ENCODE peak calls at places on chromosome 12, in four cellular contexts. V, P, J and X are unnamed samples. For H3K4me1, the result is how much of the 10 kb centered on the place peaks cover.

GRCh38 chr12:80849367-80849766 is 88.4 kb downstream of the LIN7A start:
- DNase-seq in V (no peak), P (no peak), J (no peak), X (no peak)

GRCh38 chr12:61916856-61917255 is 343.3 kb upstream of the USP15 start:
- DNase-seq in V (no peak), P (no peak), J (no peak), X (no peak)

GRCh38 chr12:51533799-51534198 is 57.2 kb upstream of the SCN8A start:
- DNase-seq in V (no peak), P (no peak), J (no peak), X (no peak)

GRCh38 chr12:110010853-110011835 is 11.9 kb downstream of the ANKRD13A start:
- DNase-seq in V (no peak), P (no peak), J (no peak), X (no peak)

GRCh38 chr12:129009833-129010232 is 156.6 kb downstream of the GLT1D1 start:
- DNase-seq in V (no peak), P (no peak), J (no peak), X (no peak)

GRCh38 chr12:74646831-74647230 is 109.2 kb downstream of the ATXN7L3B start:
- DNase-seq in V (no peak), P (no peak), J (no peak), X (no peak)

GRCh38 chr12:65330341-65330740 is 51.9 kb downstream of the MSRB3 start:
- DNase-seq in V (no peak), P (no peak), J (no peak), X (no peak)

GRCh38 chr12:72273499-72273837 is 1.3 kb downstream of the TRHDE start:
- DNase-seq in V (no peak), P (no peak), J (no peak), X (no peak)

GRCh38 chr12:32273712-32274111 is 125.6 kb upstream of the FGD4 start:
- DNase-seq in V (no peak), P (peak), J (no peak), X (no peak)

GRCh38 chr12:9868271-9868815 is 811 bp downstream of the CLEC2B start:
- DNase-seq in V (no peak), P (no peak), J (no peak), X (no peak)

GRCh38 chr12:57740656-57741412 is 2.3 kb upstream of the AGAP2 start:
- DNase-seq in V (no peak), P (peak), J (no peak), X (no peak)

GRCh38 chr12:120242275-120242799 is 23.2 kb downstream of the PXN start:
- DNase-seq in V (no peak), P (no peak), J (no peak), X (no peak)

GRCh38 chr12:130933269-130933995 is 20.3 kb upstream of the ADGRD1 start:
- DNase-seq in V (no peak), P (no peak), J (no peak), X (no peak)

GRCh38 chr12:49960474-49961110 is 1.1 kb upstream of the AQP5 start:
- DNase-seq in V (no peak), P (no peak), J (no peak), X (no peak)
- H3K4me3 ChIP-seq in V (no peak), P (no peak), J (no peak), X (no peak)

GRCh38 chr12:100797246-100797645 is 2.7 kb downstream of the ANO4 start:
- DNase-seq in V (no peak), P (no peak), J (no peak), X (no peak)
- H3K4me1 ChIP-seq in V (under half), P (under half), J (under half), X (under half)

GRCh38 chr12:132062481-132062880 is 81.6 kb downstream of the DDX51 start:
- DNase-seq in V (no peak), P (no peak), J (no peak), X (no peak)
- H3K27ac ChIP-seq in V (no peak), P (no peak), J (no peak), X (no peak)

GRCh38 chr12:19129486-19130223 is at the start of gene PLEKHA5:
- DNase-seq in V (peak), P (no peak), J (peak), X (peak)

GRCh38 chr12:19131020-19131431 is 1.5 kb downstream of the PLEKHA5 start:
- DNase-seq in V (peak), P (no peak), J (no peak), X (no peak)

GRCh38 chr12:19127270-19127669 is 2.3 kb upstream of the PLEKHA5 start:
- DNase-seq in V (no peak), P (no peak), J (no peak), X (no peak)

GRCh38 chr12:19130224-19131019 is 889 bp downstream of the PLEKHA5 start:
- DNase-seq in V (peak), P (no peak), J (peak), X (peak)

GRCh38 chr12:19129121-19129485 is 430 bp upstream of the PLEKHA5 start:
- DNase-seq in V (no peak), P (no peak), J (no peak), X (no peak)
- H3K4me3 ChIP-seq in V (peak), P (peak), J (peak), X (peak)

DNA sequence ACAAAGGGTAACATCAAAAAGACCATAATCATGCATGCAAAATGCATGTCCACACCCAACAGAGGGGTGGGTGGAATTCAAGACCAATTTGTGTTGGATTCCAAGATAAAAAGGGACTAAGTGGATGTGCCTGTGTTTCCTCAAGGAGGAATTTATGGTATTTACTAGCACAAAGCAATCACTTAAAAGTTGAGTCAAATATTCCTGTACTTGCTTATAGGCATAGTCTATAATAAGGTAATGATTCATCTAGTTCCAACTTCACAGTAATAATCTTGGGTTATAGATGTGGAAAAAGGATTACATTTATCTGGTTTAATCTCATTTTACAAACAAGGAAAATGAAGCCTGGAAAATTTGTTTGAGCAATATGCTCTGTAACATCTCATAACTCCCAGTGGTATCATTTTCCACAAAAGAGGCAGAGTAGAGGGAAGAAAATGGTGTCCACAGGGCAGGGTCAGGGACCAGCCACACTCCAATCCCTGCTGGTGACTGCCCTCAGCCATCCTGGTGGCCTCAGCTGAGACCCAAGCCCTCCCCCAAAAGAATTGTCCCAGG is 80.8 kb upstream of the REP15 start:
- DNase-seq in V (no peak), P (no peak), J (no peak), X (no peak)
- H3K4me1 ChIP-seq in V (half or more), P (under half), J (under half), X (half or more)

DNA sequence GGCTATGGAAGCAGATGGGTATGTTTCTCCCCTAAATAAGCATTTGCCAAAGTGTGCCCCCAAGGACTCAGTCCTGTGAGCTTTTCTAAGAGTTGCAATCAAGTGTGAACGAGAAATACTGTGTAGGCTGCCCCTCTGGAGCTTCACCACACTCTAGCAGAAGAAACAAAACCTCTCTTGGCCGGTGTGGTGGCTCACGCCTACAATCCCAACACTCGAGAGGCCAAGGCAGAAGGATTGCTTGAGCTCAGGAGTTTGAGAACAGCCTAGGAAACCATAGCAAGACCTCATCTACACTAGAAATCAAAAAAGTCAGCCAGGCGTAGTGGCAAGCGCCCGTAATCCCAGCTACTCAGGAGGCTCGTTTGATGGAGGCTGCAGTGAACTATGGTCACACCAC is 9.8 kb downstream of the VPS37B start:
- DNase-seq in V (no peak), P (no peak), J (no peak), X (no peak)
- H3K27ac ChIP-seq in V (peak), P (no peak), J (no peak), X (no peak)

GRCh38 chr12:54958048-54958658 is 26.4 kb downstream of the TESPA1 start:
- DNase-seq in V (peak), P (peak), J (no peak), X (no peak)

GRCh38 chr12:54956322-54956721 is 28.2 kb downstream of the TESPA1 start:
- DNase-seq in V (no peak), P (no peak), J (no peak), X (no peak)

GRCh38 chr12:54961190-54961589 is 23.4 kb downstream of the TESPA1 start:
- DNase-seq in V (no peak), P (no peak), J (no peak), X (no peak)

GRCh38 chr12:54956818-54957641 is 27.5 kb downstream of the TESPA1 start:
- DNase-seq in V (no peak), P (no peak), J (no peak), X (no peak)

DNA sequence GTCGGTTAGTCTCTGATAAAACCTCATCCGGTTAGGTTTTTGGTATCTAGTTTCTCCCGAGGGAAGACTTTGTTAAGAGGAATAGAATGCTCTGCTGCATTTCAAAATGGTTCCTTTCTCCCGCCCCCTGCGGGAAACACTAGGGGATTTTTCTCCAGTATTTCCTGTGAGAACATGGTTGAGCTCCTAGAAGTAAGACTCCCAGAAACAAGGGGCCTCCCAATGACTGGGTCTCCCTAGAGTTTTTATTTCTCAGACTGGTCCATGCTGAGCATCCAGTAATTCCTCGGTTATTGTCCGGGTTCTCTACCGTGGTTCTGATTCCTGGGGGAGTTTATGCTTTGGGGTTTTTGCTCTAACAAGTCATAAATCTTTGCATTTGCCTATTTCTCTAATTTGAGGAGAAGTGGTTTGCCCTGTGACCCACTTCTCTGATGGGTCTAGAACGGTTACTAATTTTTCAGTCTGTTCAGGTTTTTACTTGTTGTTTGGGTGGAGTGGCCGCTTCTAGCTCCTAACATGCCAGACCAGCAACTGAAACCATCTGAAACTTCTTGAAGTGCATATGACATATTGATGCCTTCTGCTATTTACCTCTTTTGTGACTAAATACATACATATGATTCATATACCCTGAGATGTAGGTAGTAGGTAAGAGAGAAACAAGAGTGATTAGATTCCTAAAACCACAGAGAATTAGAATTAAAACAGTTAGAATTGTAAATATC is 25.1 kb downstream of the TESPA1 start:
- DNase-seq in V (no peak), P (no peak), J (no peak), X (no peak)
- H3K4me3 ChIP-seq in V (no peak), P (no peak), J (no peak), X (no peak)

GRCh38 chr12:105740970-105741725 is 397.6 kb downstream of the NUAK1 start:
- DNase-seq in V (no peak), P (no peak), J (peak), X (peak)

GRCh38 chr12:105741786-105742566 is 396.8 kb downstream of the NUAK1 start:
- DNase-seq in V (no peak), P (no peak), J (no peak), X (no peak)

GRCh38 chr12:105742567-105742874 is 396.2 kb downstream of the NUAK1 start:
- DNase-seq in V (no peak), P (no peak), J (no peak), X (peak)

GRCh38 chr12:105738036-105738435 is 400.7 kb downstream of the NUAK1 start:
- DNase-seq in V (no peak), P (no peak), J (peak), X (peak)

GRCh38 chr12:105740337-105740736 is 398.4 kb downstream of the NUAK1 start:
- DNase-seq in V (no peak), P (no peak), J (no peak), X (no peak)
- H3K4me1 ChIP-seq in V (under half), P (under half), J (under half), X (under half)

DNA sequence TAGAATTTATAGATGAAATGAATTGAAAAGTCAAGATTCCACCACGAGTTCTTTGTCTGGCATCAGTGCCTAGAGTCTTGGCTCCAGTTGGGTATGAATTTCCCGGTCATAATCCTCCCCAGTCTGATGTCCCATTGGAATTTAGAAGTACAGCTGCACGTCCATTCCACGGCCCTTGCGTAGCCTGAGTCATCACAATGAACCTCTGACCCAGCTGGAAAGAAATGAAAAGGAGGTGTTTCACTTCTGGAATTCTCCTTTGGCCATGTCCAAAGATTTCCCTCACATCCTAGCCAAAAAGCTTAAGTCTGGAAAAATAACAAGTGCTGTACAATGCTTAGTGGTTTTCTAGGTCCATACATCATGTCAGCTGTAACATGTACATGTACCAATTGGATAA is 122.7 kb downstream of the KICS2 start:
- DNase-seq in V (peak), P (no peak), J (peak), X (peak)
- H3K27ac ChIP-seq in V (peak), P (no peak), J (peak), X (no peak)